ENCODE peak calls at places on chromosomes 16 and 17, in six cellular contexts. One of them, this sample, is unnamed.

GRCh38 chr16:57791156-57791902 is 11.0 kb downstream of the KIFC3 start:
- DNase-seq in HCT116: no peak
- DNase-seq in fibroblast of mammary gland: no peak
- DNase-seq in body of pancreas: peak
- DNase-seq in dorsolateral prefrontal cortex: no peak
- DNase-seq in brain microvascular endothelial cell: no peak
- DNase-seq in this sample: no peak

GRCh38 chr17:2122641-2123302 is 67.9 kb downstream of the HIC1 start:
- DNase-seq in HCT116: no peak
- DNase-seq in fibroblast of mammary gland: peak
- DNase-seq in body of pancreas: peak
- DNase-seq in dorsolateral prefrontal cortex: peak
- DNase-seq in brain microvascular endothelial cell: peak
- DNase-seq in this sample: no peak

GRCh38 chr17:76901542-76902197 is 33.5 kb downstream of the MGAT5B start:
- DNase-seq in HCT116: no peak
- DNase-seq in fibroblast of mammary gland: no peak
- DNase-seq in body of pancreas: no peak
- DNase-seq in dorsolateral prefrontal cortex: no peak
- DNase-seq in brain microvascular endothelial cell: no peak
- DNase-seq in this sample: no peak

GRCh38 chr17:83014297-83014696 is 65.1 kb upstream of the METRNL start:
- DNase-seq in HCT116: no peak
- DNase-seq in fibroblast of mammary gland: no peak
- DNase-seq in body of pancreas: no peak
- DNase-seq in dorsolateral prefrontal cortex: no peak
- DNase-seq in brain microvascular endothelial cell: no peak
- DNase-seq in this sample: no peak

GRCh38 chr17:41967141-41967920 is 736 bp downstream of the CNP start:
- DNase-seq in HCT116: peak
- DNase-seq in fibroblast of mammary gland: peak
- DNase-seq in body of pancreas: peak
- DNase-seq in dorsolateral prefrontal cortex: peak
- DNase-seq in brain microvascular endothelial cell: peak
- DNase-seq in this sample: no peak

GRCh38 chr16:85946680-85947510 is 47.9 kb downstream of the IRF8 start:
- DNase-seq in HCT116: no peak
- DNase-seq in fibroblast of mammary gland: no peak
- DNase-seq in body of pancreas: no peak
- DNase-seq in dorsolateral prefrontal cortex: no peak
- DNase-seq in brain microvascular endothelial cell: no peak
- DNase-seq in this sample: no peak

GRCh38 chr17:31008374-31009035 is 37.7 kb downstream of the RNF135 start:
- DNase-seq in HCT116: no peak
- DNase-seq in fibroblast of mammary gland: peak
- DNase-seq in body of pancreas: peak
- DNase-seq in dorsolateral prefrontal cortex: peak
- DNase-seq in brain microvascular endothelial cell: peak
- DNase-seq in this sample: no peak

GRCh38 chr17:49571764-49572163 is 3.9 kb upstream of the NXPH3 start:
- DNase-seq in HCT116: no peak
- DNase-seq in fibroblast of mammary gland: no peak
- DNase-seq in body of pancreas: no peak
- DNase-seq in dorsolateral prefrontal cortex: no peak
- DNase-seq in brain microvascular endothelial cell: no peak
- DNase-seq in this sample: no peak

GRCh38 chr16:85460252-85460982 is 152.7 kb upstream of the GSE1 start:
- DNase-seq in HCT116: no peak
- DNase-seq in fibroblast of mammary gland: peak
- DNase-seq in body of pancreas: no peak
- DNase-seq in dorsolateral prefrontal cortex: no peak
- DNase-seq in brain microvascular endothelial cell: no peak
- DNase-seq in this sample: no peak

GRCh38 chr16:1003551-1004347 is 22.2 kb downstream of the SOX8 start:
- DNase-seq in HCT116: no peak
- DNase-seq in fibroblast of mammary gland: peak
- DNase-seq in body of pancreas: no peak
- DNase-seq in dorsolateral prefrontal cortex: no peak
- DNase-seq in brain microvascular endothelial cell: peak
- DNase-seq in this sample: no peak

DNA sequence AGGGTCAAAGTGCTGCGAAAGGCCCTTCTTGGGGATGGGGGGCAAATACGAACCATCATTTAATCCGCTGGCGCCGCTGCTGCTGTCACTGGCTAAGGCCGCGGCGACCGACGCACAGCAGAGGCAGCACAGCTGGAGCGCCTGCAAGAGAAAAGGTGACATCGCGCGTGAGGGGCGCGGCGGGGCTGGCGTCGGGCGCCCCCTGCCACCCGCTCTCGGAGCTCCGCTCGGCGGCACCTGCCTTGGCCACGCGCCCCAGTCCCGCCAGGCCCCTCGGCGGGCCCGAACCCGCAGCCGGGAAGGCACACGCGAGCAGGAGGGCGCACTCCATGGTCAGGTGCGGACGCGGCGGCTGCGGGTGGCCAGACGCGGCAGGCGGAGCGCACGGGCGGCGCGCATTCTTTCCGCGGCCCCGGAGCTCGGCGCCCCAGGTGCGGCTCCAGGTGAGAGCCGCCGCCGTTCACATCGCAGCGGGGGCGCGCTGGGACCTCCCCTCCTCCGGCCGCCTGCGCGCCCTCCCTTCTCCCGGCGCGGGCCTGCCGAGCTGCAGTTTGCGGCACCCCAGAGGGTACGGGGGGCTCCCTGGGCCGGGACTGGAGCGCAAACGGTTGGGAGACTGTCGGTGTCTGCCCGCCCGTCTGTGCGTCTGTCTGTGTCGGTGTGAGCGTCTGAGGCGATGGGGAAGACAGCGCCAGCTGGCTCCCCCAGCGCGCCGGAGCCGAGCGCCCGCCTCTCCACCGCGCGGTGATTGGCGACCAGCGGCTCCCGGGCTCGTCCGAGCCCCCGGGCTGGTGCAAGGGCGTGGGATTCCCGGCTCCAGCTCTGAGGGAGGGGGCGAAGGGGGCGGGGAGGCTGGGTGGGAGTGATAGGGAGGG is at the start of gene ADAMTS18:
- DNase-seq in HCT116: no peak
- DNase-seq in fibroblast of mammary gland: no peak
- DNase-seq in body of pancreas: no peak
- DNase-seq in dorsolateral prefrontal cortex: no peak
- DNase-seq in brain microvascular endothelial cell: no peak
- DNase-seq in this sample: no peak
- H3K4me3 ChIP-seq in HCT116: no peak
- H3K4me3 ChIP-seq in fibroblast of mammary gland: no peak
- H3K4me3 ChIP-seq in body of pancreas: no peak
- H3K4me3 ChIP-seq in dorsolateral prefrontal cortex: peak
- H3K4me3 ChIP-seq in brain microvascular endothelial cell: peak
- H3K4me3 ChIP-seq in this sample: peak

GRCh38 chr17:63699638-63700527 is at the start of gene LIMD2:
- DNase-seq in HCT116: no peak
- DNase-seq in fibroblast of mammary gland: no peak
- DNase-seq in body of pancreas: peak
- DNase-seq in dorsolateral prefrontal cortex: no peak
- DNase-seq in brain microvascular endothelial cell: no peak
- DNase-seq in this sample: no peak
- TF ChIP-seq CTCF in HCT116: no peak
- TF ChIP-seq CTCF in fibroblast of mammary gland: no peak
- TF ChIP-seq CTCF in body of pancreas: no peak
- TF ChIP-seq CTCF in dorsolateral prefrontal cortex: no peak
- TF ChIP-seq CTCF in brain microvascular endothelial cell: no peak
- TF ChIP-seq CTCF in this sample: no peak

GRCh38 chr16:88924834-88925539 is 52.0 kb downstream of the CBFA2T3 start:
- DNase-seq in HCT116: peak
- DNase-seq in fibroblast of mammary gland: peak
- DNase-seq in body of pancreas: peak
- DNase-seq in dorsolateral prefrontal cortex: no peak
- DNase-seq in brain microvascular endothelial cell: peak
- DNase-seq in this sample: peak

GRCh38 chr16:88926374-88926990 is 50.5 kb downstream of the CBFA2T3 start:
- DNase-seq in HCT116: peak
- DNase-seq in fibroblast of mammary gland: no peak
- DNase-seq in body of pancreas: no peak
- DNase-seq in dorsolateral prefrontal cortex: no peak
- DNase-seq in brain microvascular endothelial cell: peak
- DNase-seq in this sample: no peak

GRCh38 chr16:88927010-88927409 is 50.0 kb downstream of the CBFA2T3 start:
- DNase-seq in HCT116: peak
- DNase-seq in fibroblast of mammary gland: no peak
- DNase-seq in body of pancreas: peak
- DNase-seq in dorsolateral prefrontal cortex: no peak
- DNase-seq in brain microvascular endothelial cell: no peak
- DNase-seq in this sample: no peak

GRCh38 chr16:88923926-88924833 is 52.8 kb downstream of the CBFA2T3 start:
- DNase-seq in HCT116: no peak
- DNase-seq in fibroblast of mammary gland: no peak
- DNase-seq in body of pancreas: peak
- DNase-seq in dorsolateral prefrontal cortex: no peak
- DNase-seq in brain microvascular endothelial cell: no peak
- DNase-seq in this sample: no peak

DNA sequence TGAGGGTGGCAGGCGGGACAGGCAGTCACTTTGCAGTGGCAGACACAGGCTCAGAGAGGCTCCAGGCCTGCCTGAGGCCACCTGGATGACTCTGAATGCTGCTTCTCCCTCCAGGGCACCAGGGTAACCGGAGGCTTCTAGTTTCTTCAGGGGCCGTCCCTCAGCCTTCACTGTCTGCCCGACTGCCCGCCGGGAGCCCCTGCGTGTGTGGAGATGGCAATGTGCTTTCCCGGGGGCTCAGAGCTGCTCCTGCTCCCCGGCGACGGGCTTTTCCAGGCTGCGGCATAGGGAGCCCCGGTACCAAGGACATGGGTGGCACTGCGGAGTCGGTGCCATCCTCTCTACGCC is 51.5 kb downstream of the CBFA2T3 start:
- DNase-seq in HCT116: no peak
- DNase-seq in fibroblast of mammary gland: no peak
- DNase-seq in body of pancreas: no peak
- DNase-seq in dorsolateral prefrontal cortex: no peak
- DNase-seq in brain microvascular endothelial cell: no peak
- DNase-seq in this sample: no peak
- H3K4me3 ChIP-seq in HCT116: peak
- H3K4me3 ChIP-seq in fibroblast of mammary gland: no peak
- H3K4me3 ChIP-seq in body of pancreas: no peak
- H3K4me3 ChIP-seq in dorsolateral prefrontal cortex: no peak
- H3K4me3 ChIP-seq in brain microvascular endothelial cell: no peak
- H3K4me3 ChIP-seq in this sample: no peak

GRCh38 chr17:8630227-8630801 is at the start of gene MYH10:
- DNase-seq in HCT116: no peak
- DNase-seq in fibroblast of mammary gland: no peak
- DNase-seq in body of pancreas: no peak
- DNase-seq in dorsolateral prefrontal cortex: no peak
- DNase-seq in brain microvascular endothelial cell: no peak
- DNase-seq in this sample: no peak

GRCh38 chr17:8632087-8632486 is 1.6 kb upstream of the MYH10 start:
- DNase-seq in HCT116: no peak
- DNase-seq in fibroblast of mammary gland: no peak
- DNase-seq in body of pancreas: peak
- DNase-seq in dorsolateral prefrontal cortex: no peak
- DNase-seq in brain microvascular endothelial cell: no peak
- DNase-seq in this sample: no peak

GRCh38 chr17:8630802-8631553 is 453 bp upstream of the MYH10 start:
- DNase-seq in HCT116: peak
- DNase-seq in fibroblast of mammary gland: peak
- DNase-seq in body of pancreas: peak
- DNase-seq in dorsolateral prefrontal cortex: peak
- DNase-seq in brain microvascular endothelial cell: peak
- DNase-seq in this sample: peak

GRCh38 chr17:8629371-8630226 is 926 bp downstream of the MYH10 start:
- DNase-seq in HCT116: no peak
- DNase-seq in fibroblast of mammary gland: peak
- DNase-seq in body of pancreas: peak
- DNase-seq in dorsolateral prefrontal cortex: peak
- DNase-seq in brain microvascular endothelial cell: no peak
- DNase-seq in this sample: no peak

DNA sequence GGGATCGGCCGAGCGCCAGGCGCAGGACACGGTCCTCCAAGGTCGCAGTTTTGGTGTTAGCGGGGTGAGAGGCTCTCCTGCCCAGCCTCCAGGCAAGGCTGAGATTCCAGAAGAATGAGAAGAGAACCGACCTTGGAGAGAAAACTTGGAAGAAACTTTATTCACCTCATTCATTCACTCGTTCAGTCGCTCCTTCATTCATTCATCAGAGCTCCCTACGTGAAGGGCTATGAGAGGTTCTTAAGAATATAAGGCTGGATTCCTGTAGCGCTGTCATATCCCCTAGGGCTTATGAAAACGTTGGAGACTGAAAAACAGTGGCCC is 991 bp upstream of the MYH10 start:
- DNase-seq in HCT116: peak
- DNase-seq in fibroblast of mammary gland: peak
- DNase-seq in body of pancreas: no peak
- DNase-seq in dorsolateral prefrontal cortex: no peak
- DNase-seq in brain microvascular endothelial cell: no peak
- DNase-seq in this sample: no peak
- TF ChIP-seq CTCF in HCT116: no peak
- TF ChIP-seq CTCF in fibroblast of mammary gland: no peak
- TF ChIP-seq CTCF in body of pancreas: no peak
- TF ChIP-seq CTCF in dorsolateral prefrontal cortex: no peak
- TF ChIP-seq CTCF in brain microvascular endothelial cell: no peak
- TF ChIP-seq CTCF in this sample: no peak

GRCh38 chr17:7021993-7022778 is 664 bp upstream of the BCL6B start:
- DNase-seq in HCT116: no peak
- DNase-seq in fibroblast of mammary gland: peak
- DNase-seq in body of pancreas: peak
- DNase-seq in dorsolateral prefrontal cortex: peak
- DNase-seq in brain microvascular endothelial cell: peak
- DNase-seq in this sample: no peak
- H3K4me3 ChIP-seq in HCT116: peak
- H3K4me3 ChIP-seq in fibroblast of mammary gland: peak
- H3K4me3 ChIP-seq in body of pancreas: no peak
- H3K4me3 ChIP-seq in dorsolateral prefrontal cortex: peak
- H3K4me3 ChIP-seq in brain microvascular endothelial cell: peak
- H3K4me3 ChIP-seq in this sample: no peak

GRCh38 chr17:72661093-72661944 is 431.2 kb downstream of the SLC39A11 start:
- DNase-seq in HCT116: peak
- DNase-seq in fibroblast of mammary gland: no peak
- DNase-seq in body of pancreas: peak
- DNase-seq in dorsolateral prefrontal cortex: no peak
- DNase-seq in brain microvascular endothelial cell: no peak
- DNase-seq in this sample: no peak
- TF ChIP-seq CTCF in HCT116: no peak
- TF ChIP-seq CTCF in fibroblast of mammary gland: peak
- TF ChIP-seq CTCF in body of pancreas: no peak
- TF ChIP-seq CTCF in dorsolateral prefrontal cortex: no peak
- TF ChIP-seq CTCF in brain microvascular endothelial cell: peak
- TF ChIP-seq CTCF in this sample: peak

This sample was measured in retinal pigment epithelial cell.